ENCODE peak calls at places on chromosomes 13 and 19, in nine cellular contexts. N is sigmoid colon; R is effector memory CD4-positive, alpha-beta T cell; L is H1; V is psoas muscle; U is lower lobe of right lung; Y is adrenal gland; E is IMR-90; B is cardiac muscle cell. D is an unnamed sample.

GRCh38 chr13:41216160-41216559 is 21.8 kb upstream of the KBTBD7 start:
- DNase-seq in L (no peak), N (no peak), U (no peak), R (no peak), Y (no peak), E (peak; percentile 82), V (no peak), B (no peak), D (no peak)

GRCh38 chr13:62119739-62120700 is 704.4 kb upstream of the PCDH20 start:
- DNase-seq in N (no peak), E (peak; percentile 17), Y (no peak), B (peak; percentile 44), V (no peak), R (no peak), L (no peak), U (no peak), D (no peak)

GRCh38 chr13:40483601-40484000 is 182.8 kb downstream of the FOXO1 start:
- DNase-seq in N (no peak), B (no peak), V (no peak), U (no peak), E (no peak), L (no peak), Y (no peak), R (no peak), D (no peak)

GRCh38 chr13:44425041-44425814 is 51.6 kb downstream of the SERP2 start:
- DNase-seq in R (no peak), N (no peak), U (no peak), L (no peak), Y (no peak), E (no peak), V (no peak), B (no peak), D (no peak)

GRCh38 chr13:100209857-100210580 is 121.1 kb downstream of the PCCA start:
- DNase-seq in L (no peak), N (no peak), Y (no peak), R (no peak), V (no peak), B (no peak), E (peak; percentile 82), U (no peak), D (no peak)

GRCh38 chr13:53445682-53446081 is 417.1 kb downstream of the OLFM4 start:
- DNase-seq in N (peak; percentile 90), B (no peak), E (no peak), L (no peak), R (no peak), Y (no peak), V (no peak), U (no peak), D (no peak)

GRCh38 chr13:49669735-49670309 is 21.5 kb downstream of the EBPL start:
- DNase-seq in V (peak; percentile 65), E (peak; percentile 81), B (peak; percentile 60), N (peak; percentile 73), L (no peak), Y (peak; percentile 78), U (no peak), R (no peak), D (no peak)

GRCh38 chr13:43666403-43666802 is 120.4 kb downstream of the ENOX1 start:
- DNase-seq in E (no peak), V (no peak), N (no peak), R (no peak), L (no peak), B (no peak), U (no peak), Y (no peak), D (no peak)

GRCh38 chr13:32895296-32895695 is 120.9 kb upstream of the KL start:
- DNase-seq in E (no peak), Y (no peak), B (no peak), V (no peak), N (no peak), R (no peak), U (no peak), L (no peak), D (no peak)

GRCh38 chr13:24355103-24355502 is 45.7 kb downstream of the C1QTNF9 start:
- DNase-seq in L (no peak), E (no peak), V (no peak), Y (no peak), U (no peak), N (no peak), B (no peak), R (no peak), D (no peak)

GRCh38 chr13:109945206-109945960 is 159.0 kb upstream of the IRS2 start:
- DNase-seq in E (peak; percentile 79), N (no peak), U (no peak), B (no peak), L (no peak), R (no peak), Y (no peak), V (no peak), D (no peak)

GRCh38 chr19:6564393-6564792 is 26.6 kb downstream of the CD70 start:
- DNase-seq in B (no peak), N (no peak), U (no peak), L (no peak), R (no peak), V (no peak), Y (no peak), E (no peak), D (no peak)

GRCh38 chr19:54492568-54492967 is 10.1 kb upstream of the LAIR2 start:
- DNase-seq in E (no peak), V (no peak), U (no peak), Y (no peak), L (no peak), N (no peak), R (no peak), B (no peak), D (no peak)

GRCh38 chr19:54485846-54486245 is 12.8 kb upstream of the CDC42EP5 start:
- DNase-seq in E (no peak), L (no peak), Y (no peak), N (no peak), U (no peak), R (no peak), B (no peak), V (no peak), D (no peak)

GRCh38 chr19:54489341-54489740 is 13.3 kb upstream of the LAIR2 start:
- DNase-seq in Y (no peak), B (no peak), L (no peak), V (no peak), N (no peak), R (no peak), E (no peak), U (no peak), D (no peak)

GRCh38 chr19:54493967-54494585 is 8.6 kb upstream of the LAIR2 start:
- DNase-seq in Y (no peak), E (no peak), B (no peak), U (no peak), V (no peak), L (no peak), N (no peak), R (no peak), D (no peak)

GRCh38 chr19:54489766-54490165 is 12.9 kb upstream of the LAIR2 start:
- DNase-seq in R (no peak), B (no peak), Y (no peak), L (no peak), N (no peak), E (no peak), U (no peak), V (no peak), D (no peak)
- H3K4me1 ChIP-seq in R (no peaks in the 10 kb centered on the region), B (no peaks in the 10 kb centered on the region), Y (no peaks in the 10 kb centered on the region), L (no peaks in the 10 kb centered on the region), N (no peaks in the 10 kb centered on the region), E (no peaks in the 10 kb centered on the region), U (no peaks in the 10 kb centered on the region), V (no peaks in the 10 kb centered on the region), D (no peaks in the 10 kb centered on the region)

DNA sequence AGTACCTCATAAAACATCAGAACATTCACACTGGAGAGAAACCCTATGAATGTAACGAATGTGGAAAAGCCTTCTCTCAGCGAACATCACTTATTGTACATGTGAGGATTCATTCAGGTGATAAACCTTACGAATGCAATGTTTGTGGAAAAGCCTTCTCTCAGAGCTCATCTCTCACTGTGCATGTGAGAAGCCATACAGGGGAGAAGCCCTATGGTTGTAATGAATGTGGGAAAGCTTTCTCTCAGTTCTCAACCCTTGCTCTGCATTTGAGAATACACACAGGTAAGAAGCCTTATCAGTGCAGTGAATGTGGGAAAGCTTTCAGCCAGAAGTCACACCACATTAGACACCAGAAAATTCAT is 22.0 kb downstream of the ZNF146 start:
- DNase-seq in B (no peak), U (no peak), V (no peak), Y (no peak), N (no peak), E (no peak), R (no peak), L (no peak), D (no peak)
- H3K36me3 ChIP-seq in B (peaks cover 32% of the 10 kb centered on the region), U (peaks cover 63% of the 10 kb centered on the region), V (peaks cover 80% of the 10 kb centered on the region), Y (peaks cover 54% of the 10 kb centered on the region), N (peaks cover 52% of the 10 kb centered on the region), E (peaks cover 60% of the 10 kb centered on the region), R (peaks cover 53% of the 10 kb centered on the region), L (peaks cover 22% of the 10 kb centered on the region), D (peaks cover 47% of the 10 kb centered on the region)

GRCh38 chr19:47135156-47135555 is 4.5 kb downstream of the SAE1 start:
- DNase-seq in N (no peak), V (no peak), E (no peak), L (no peak), R (no peak), U (no peak), B (no peak), Y (no peak), D (no peak)

GRCh38 chr19:47134533-47134932 is 3.9 kb downstream of the SAE1 start:
- DNase-seq in Y (no peak), B (no peak), U (no peak), E (no peak), L (no peak), V (no peak), R (no peak), N (no peak), D (no peak)

GRCh38 chr19:47130589-47131168 is at the start of gene SAE1:
- DNase-seq in V (peak; percentile 97), E (peak; percentile 99), U (peak; percentile 97), R (peak; percentile 87), B (peak; percentile 98), L (peak; percentile 99), Y (peak; percentile 97), N (peak; percentile 98), D (peak; percentile 91)

GRCh38 chr19:47132522-47132852 is 1.9 kb downstream of the SAE1 start:
- DNase-seq in U (no peak), B (no peak), Y (no peak), N (no peak), L (no peak), R (no peak), E (no peak), V (no peak), D (no peak)

GRCh38 chr19:47133021-47133471 is 2.4 kb downstream of the SAE1 start:
- DNase-seq in R (no peak), Y (no peak), E (no peak), V (no peak), U (no peak), N (no peak), L (no peak), B (no peak), D (no peak)
- H3K4me3 ChIP-seq in R (no peak overlapping the region), Y (no peak overlapping the region), E (no peak overlapping the region), V (no peak overlapping the region), U (no peak overlapping the region), N (no peak overlapping the region), L (peak overlapping the region; percentile 90), B (no peak overlapping the region), D (no peak overlapping the region)

DNA sequence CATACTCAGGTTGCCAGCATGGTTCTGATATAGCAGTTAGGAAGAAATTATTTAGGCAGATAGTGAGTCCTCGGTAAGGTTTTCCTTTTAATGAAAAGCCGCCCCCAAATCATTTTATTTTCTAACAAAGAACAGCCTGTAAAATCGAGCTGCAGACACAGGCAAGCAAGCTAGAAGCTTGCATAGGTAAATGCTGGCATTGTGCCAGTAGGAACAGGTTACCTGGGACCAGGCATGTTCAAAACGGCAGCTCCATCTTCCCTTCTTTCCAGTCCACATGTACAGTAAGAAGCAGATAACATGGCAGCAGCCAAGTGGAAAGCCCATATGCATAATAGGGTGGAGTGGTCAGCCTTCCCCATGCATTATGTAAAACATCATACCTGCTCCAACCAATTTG is 71.1 kb downstream of the UGGT2 start:
- DNase-seq in V (no peak), L (no peak), E (no peak), Y (no peak), N (no peak), U (no peak), R (no peak), B (no peak), D (no peak)
- H3K4me1 ChIP-seq in V (no peaks in the 10 kb centered on the region), L (no peaks in the 10 kb centered on the region), E (no peaks in the 10 kb centered on the region), Y (no peaks in the 10 kb centered on the region), N (no peaks in the 10 kb centered on the region), U (no peaks in the 10 kb centered on the region), R (no peaks in the 10 kb centered on the region), B (no peaks in the 10 kb centered on the region), D (no peaks in the 10 kb centered on the region)

D was measured in CD4-positive, alpha-beta memory T cell.